ENCODE peak calls at places on chromosomes 11 and 22, in six cellular contexts. N is stimulated activated CD8-positive, alpha-beta memory T cell treated with anti-CD3 and anti-CD28 coated beads, Interleukin-4, amount 100 ng/mL, for 1 hour; J is iPS-NIHi11; M is cardiac fibroblast; B is pons; V is activated B cell treated with CpG ODN at 0.5 μM for 24 hours. K is an unnamed sample.

GRCh38 chr11:11620251-11620965 is 1.4 kb downstream of the GALNT18 start:
- DNase-seq in N (no peak), J (peak), M (no peak), B (no peak), V (no peak), K (peak)

GRCh38 chr22:37126882-37127281 is 17.4 kb upstream of the TMPRSS6 start:
- DNase-seq in N (no peak), J (peak), M (no peak), B (no peak), V (no peak), K (no peak)

GRCh38 chr11:116193321-116194114 is 579.3 kb downstream of the BUD13 start:
- DNase-seq in N (no peak), J (peak), M (peak), B (no peak), V (no peak), K (peak)

GRCh38 chr22:42769574-42770447 is 49.1 kb upstream of the A4GALT start:
- DNase-seq in N (no peak), J (peak), M (peak), B (no peak), V (peak), K (peak)

GRCh38 chr11:19768815-19769214 is 56.2 kb downstream of the NAV2 start:
- DNase-seq in N (no peak), J (no peak), M (no peak), B (peak), V (no peak), K (no peak)

GRCh38 chr22:19872779-19873137 is 18.1 kb upstream of the GNB1L start:
- DNase-seq in N (no peak), J (no peak), M (no peak), B (no peak), V (no peak), K (no peak)

GRCh38 chr11:68632802-68633201 is 51.5 kb upstream of the GAL start:
- DNase-seq in N (peak), J (peak), M (peak), B (no peak), V (no peak), K (no peak)

GRCh38 chr11:69914286-69915150 is 95.3 kb upstream of the FGF3 start:
- DNase-seq in N (no peak), J (no peak), M (no peak), B (no peak), V (no peak), K (no peak)

GRCh38 chr11:75439495-75440120 is 6.6 kb upstream of the KLHL35 start:
- DNase-seq in N (no peak), J (no peak), M (no peak), B (no peak), V (no peak), K (no peak)

GRCh38 chr11:24163146-24163545 is 333.7 kb upstream of the LUZP2 start:
- DNase-seq in N (no peak), J (no peak), M (no peak), B (no peak), V (no peak), K (peak)

GRCh38 chr11:69465236-69466000 is 16.0 kb upstream of the LINC01488 start:
- DNase-seq in N (no peak), J (no peak), M (no peak), B (no peak), V (no peak), K (no peak)

GRCh38 chr11:112513936-112514716 is 253.5 kb upstream of the PLET1 start:
- DNase-seq in N (no peak), J (no peak), M (no peak), B (peak), V (no peak), K (no peak)

GRCh38 chr22:50597097-50597496 is 3.5 kb upstream of the MAPK8IP2 start:
- DNase-seq in N (no peak), J (no peak), M (no peak), B (no peak), V (no peak), K (no peak)

GRCh38 chr22:36641902-36642640 is 61.5 kb downstream of the CACNG2 start:
- DNase-seq in N (no peak), J (no peak), M (peak), B (no peak), V (no peak), K (no peak)

GRCh38 chr11:11931461-11932055 is 76.9 kb downstream of the DKK3 start:
- DNase-seq in N (no peak), J (peak), M (peak), B (peak), V (no peak), K (peak)

GRCh38 chr11:96213500-96213899 is 129.5 kb downstream of the MAML2 start:
- DNase-seq in N (no peak), J (no peak), M (peak), B (no peak), V (no peak), K (no peak)

GRCh38 chr11:1440496-1440895 is 46.1 kb downstream of the MOB2 start:
- DNase-seq in N (no peak), J (no peak), M (no peak), B (no peak), V (no peak), K (no peak)

GRCh38 chr22:31752096-31752847 is 1.5 kb upstream of the DEPDC5 start:
- DNase-seq in N (no peak), J (no peak), M (no peak), B (no peak), V (no peak), K (no peak)

GRCh38 chr11:32343325-32344008 is 91.9 kb downstream of the WT1 start:
- DNase-seq in N (no peak), J (no peak), M (no peak), B (no peak), V (no peak), K (no peak)

GRCh38 chr22:22943521-22944267 is 56.1 kb downstream of the IGLL5 start:
- DNase-seq in N (no peak), J (no peak), M (no peak), B (no peak), V (peak), K (no peak)

GRCh38 chr11:106276126-106276525 is 198.7 kb downstream of the AASDHPPT start:
- DNase-seq in N (no peak), J (no peak), M (no peak), B (no peak), V (no peak), K (no peak)

GRCh38 chr11:116162541-116163230 is 610.1 kb downstream of the BUD13 start:
- DNase-seq in N (no peak), J (peak), M (no peak), B (no peak), V (no peak), K (no peak)

GRCh38 chr11:68657021-68657780 is 27.1 kb upstream of the GAL start:
- DNase-seq in N (no peak), J (no peak), M (no peak), B (no peak), V (no peak), K (no peak)

GRCh38 chr22:49269928-49270327 is 557.7 kb downstream of the BRD1 start:
- DNase-seq in N (no peak), J (peak), M (no peak), B (no peak), V (no peak), K (no peak)

GRCh38 chr22:21778705-21779363 is 43.2 kb upstream of the YPEL1 start:
- DNase-seq in N (no peak), J (no peak), M (peak), B (no peak), V (no peak), K (peak)

GRCh38 chr11:66964495-66964894 is 6.3 kb upstream of the PC start:
- DNase-seq in N (no peak), J (no peak), M (no peak), B (no peak), V (no peak), K (no peak)

GRCh38 chr11:848380-848931 is 5.8 kb downstream of the TSPAN4 start:
- DNase-seq in N (peak), J (peak), M (peak), B (no peak), V (peak), K (peak)

GRCh38 chr11:131893103-131893502 is 522.7 kb downstream of the NTM start:
- DNase-seq in N (no peak), J (no peak), M (no peak), B (no peak), V (no peak), K (no peak)

GRCh38 chr22:30519842-30520425 is 14.4 kb upstream of the SEC14L4 start:
- DNase-seq in N (no peak), J (no peak), M (no peak), B (no peak), V (no peak), K (no peak)

GRCh38 chr11:125778728-125779127 is at the start of gene PATE2:
- DNase-seq in N (no peak), J (no peak), M (no peak), B (no peak), V (no peak), K (no peak)

GRCh38 chr11:75966546-75967287 is 151.7 kb downstream of the UVRAG start:
- DNase-seq in N (no peak), J (no peak), M (peak), B (no peak), V (no peak), K (peak)

GRCh38 chr11:28470180-28470579 is 362.0 kb downstream of the METTL15 start:
- DNase-seq in N (no peak), J (no peak), M (no peak), B (no peak), V (no peak), K (no peak)

GRCh38 chr11:63761870-63762661 is 6.5 kb downstream of the ZFTA start:
- DNase-seq in N (no peak), J (peak), M (no peak), B (no peak), V (no peak), K (peak)

GRCh38 chr22:37325024-37325395 is 42.7 kb downstream of the CYTH4 start:
- DNase-seq in N (no peak), J (no peak), M (no peak), B (no peak), V (no peak), K (no peak)

K was measured in AG08396.